ENCODE peak calls at places on chromosome 12, in seven cellular contexts. One of them, this sample, is unnamed.

GRCh38 chr12:632102-632696 is 31.0 kb downstream of the NINJ2 start:
- DNase-seq in activated CD4-positive, CD25-positive, alpha-beta regulatory T cell treated with anti-CD3 and anti-CD28 coated beads, Interleukin-2, amount 50 U/mL, for 16 hours: no peak
- DNase-seq in neural crest cell: no peak
- DNase-seq in cardiac muscle cell: peak
- DNase-seq in A549: peak
- DNase-seq in nucleus accumbens: no peak
- DNase-seq in lower lobe of right lung: no peak
- DNase-seq in this sample: no peak

GRCh38 chr12:85392508-85392907 is 112.5 kb downstream of the ALX1 start:
- DNase-seq in activated CD4-positive, CD25-positive, alpha-beta regulatory T cell treated with anti-CD3 and anti-CD28 coated beads, Interleukin-2, amount 50 U/mL, for 16 hours: no peak
- DNase-seq in cardiac muscle cell: no peak
- DNase-seq in nucleus accumbens: no peak
- DNase-seq in neural crest cell: no peak
- DNase-seq in A549: no peak
- DNase-seq in lower lobe of right lung: no peak
- DNase-seq in this sample: no peak

GRCh38 chr12:25792031-25792430 is 166.5 kb upstream of the RASSF8 start:
- DNase-seq in neural crest cell: no peak
- DNase-seq in nucleus accumbens: no peak
- DNase-seq in lower lobe of right lung: no peak
- DNase-seq in A549: no peak
- DNase-seq in cardiac muscle cell: no peak
- DNase-seq in activated CD4-positive, CD25-positive, alpha-beta regulatory T cell treated with anti-CD3 and anti-CD28 coated beads, Interleukin-2, amount 50 U/mL, for 16 hours: no peak
- DNase-seq in this sample: no peak

GRCh38 chr12:124928095-124928911 is 13.9 kb upstream of the UBC start:
- DNase-seq in A549: peak
- DNase-seq in cardiac muscle cell: no peak
- DNase-seq in activated CD4-positive, CD25-positive, alpha-beta regulatory T cell treated with anti-CD3 and anti-CD28 coated beads, Interleukin-2, amount 50 U/mL, for 16 hours: no peak
- DNase-seq in lower lobe of right lung: peak
- DNase-seq in neural crest cell: no peak
- DNase-seq in nucleus accumbens: no peak
- DNase-seq in this sample: no peak

GRCh38 chr12:29957835-29958234 is 174.1 kb upstream of the TMTC1 start:
- DNase-seq in activated CD4-positive, CD25-positive, alpha-beta regulatory T cell treated with anti-CD3 and anti-CD28 coated beads, Interleukin-2, amount 50 U/mL, for 16 hours: no peak
- DNase-seq in nucleus accumbens: no peak
- DNase-seq in A549: no peak
- DNase-seq in neural crest cell: no peak
- DNase-seq in cardiac muscle cell: no peak
- DNase-seq in lower lobe of right lung: no peak
- DNase-seq in this sample: no peak

GRCh38 chr12:93818488-93819047 is 141.4 kb downstream of the CRADD start:
- DNase-seq in neural crest cell: no peak
- DNase-seq in cardiac muscle cell: no peak
- DNase-seq in A549: no peak
- DNase-seq in activated CD4-positive, CD25-positive, alpha-beta regulatory T cell treated with anti-CD3 and anti-CD28 coated beads, Interleukin-2, amount 50 U/mL, for 16 hours: no peak
- DNase-seq in nucleus accumbens: no peak
- DNase-seq in lower lobe of right lung: no peak
- DNase-seq in this sample: no peak

GRCh38 chr12:131101703-131102492 is 148.2 kb downstream of the ADGRD1 start:
- DNase-seq in nucleus accumbens: no peak
- DNase-seq in A549: no peak
- DNase-seq in activated CD4-positive, CD25-positive, alpha-beta regulatory T cell treated with anti-CD3 and anti-CD28 coated beads, Interleukin-2, amount 50 U/mL, for 16 hours: no peak
- DNase-seq in lower lobe of right lung: peak
- DNase-seq in cardiac muscle cell: no peak
- DNase-seq in neural crest cell: no peak
- DNase-seq in this sample: no peak

GRCh38 chr12:46964496-46965098 is 114.8 kb upstream of the PCED1B start:
- DNase-seq in nucleus accumbens: no peak
- DNase-seq in A549: no peak
- DNase-seq in lower lobe of right lung: no peak
- DNase-seq in activated CD4-positive, CD25-positive, alpha-beta regulatory T cell treated with anti-CD3 and anti-CD28 coated beads, Interleukin-2, amount 50 U/mL, for 16 hours: no peak
- DNase-seq in cardiac muscle cell: peak
- DNase-seq in neural crest cell: no peak
- DNase-seq in this sample: no peak

GRCh38 chr12:68225576-68226476 is at the start of gene IL26:
- DNase-seq in cardiac muscle cell: no peak
- DNase-seq in nucleus accumbens: no peak
- DNase-seq in lower lobe of right lung: no peak
- DNase-seq in A549: no peak
- DNase-seq in activated CD4-positive, CD25-positive, alpha-beta regulatory T cell treated with anti-CD3 and anti-CD28 coated beads, Interleukin-2, amount 50 U/mL, for 16 hours: no peak
- DNase-seq in neural crest cell: no peak
- DNase-seq in this sample: no peak

GRCh38 chr12:9776795-9777194 is 16.1 kb upstream of the CD69 start:
- DNase-seq in neural crest cell: no peak
- DNase-seq in A549: no peak
- DNase-seq in lower lobe of right lung: no peak
- DNase-seq in activated CD4-positive, CD25-positive, alpha-beta regulatory T cell treated with anti-CD3 and anti-CD28 coated beads, Interleukin-2, amount 50 U/mL, for 16 hours: no peak
- DNase-seq in cardiac muscle cell: no peak
- DNase-seq in nucleus accumbens: no peak
- DNase-seq in this sample: no peak

GRCh38 chr12:62683724-62684501 is 217.3 kb downstream of the MON2 start:
- DNase-seq in nucleus accumbens: no peak
- DNase-seq in activated CD4-positive, CD25-positive, alpha-beta regulatory T cell treated with anti-CD3 and anti-CD28 coated beads, Interleukin-2, amount 50 U/mL, for 16 hours: no peak
- DNase-seq in neural crest cell: no peak
- DNase-seq in lower lobe of right lung: no peak
- DNase-seq in A549: no peak
- DNase-seq in cardiac muscle cell: no peak
- DNase-seq in this sample: no peak

GRCh38 chr12:2395352-2395977 is 342.7 kb downstream of the CACNA1C start:
- DNase-seq in nucleus accumbens: no peak
- DNase-seq in neural crest cell: peak
- DNase-seq in activated CD4-positive, CD25-positive, alpha-beta regulatory T cell treated with anti-CD3 and anti-CD28 coated beads, Interleukin-2, amount 50 U/mL, for 16 hours: no peak
- DNase-seq in lower lobe of right lung: peak
- DNase-seq in cardiac muscle cell: peak
- DNase-seq in A549: peak
- DNase-seq in this sample: peak

GRCh38 chr12:57488397-57489156 is 709 bp downstream of the MARS1 start:
- DNase-seq in A549: no peak
- DNase-seq in lower lobe of right lung: no peak
- DNase-seq in cardiac muscle cell: no peak
- DNase-seq in nucleus accumbens: no peak
- DNase-seq in activated CD4-positive, CD25-positive, alpha-beta regulatory T cell treated with anti-CD3 and anti-CD28 coated beads, Interleukin-2, amount 50 U/mL, for 16 hours: no peak
- DNase-seq in neural crest cell: no peak
- DNase-seq in this sample: peak

GRCh38 chr12:8905546-8905945 is 8.8 kb upstream of the PHC1 start:
- DNase-seq in neural crest cell: no peak
- DNase-seq in cardiac muscle cell: peak
- DNase-seq in activated CD4-positive, CD25-positive, alpha-beta regulatory T cell treated with anti-CD3 and anti-CD28 coated beads, Interleukin-2, amount 50 U/mL, for 16 hours: no peak
- DNase-seq in lower lobe of right lung: no peak
- DNase-seq in nucleus accumbens: no peak
- DNase-seq in A549: no peak
- DNase-seq in this sample: no peak

GRCh38 chr12:119208626-119209061 is 29.9 kb downstream of the HSPB8 start:
- DNase-seq in cardiac muscle cell: peak
- DNase-seq in nucleus accumbens: peak
- DNase-seq in neural crest cell: no peak
- DNase-seq in activated CD4-positive, CD25-positive, alpha-beta regulatory T cell treated with anti-CD3 and anti-CD28 coated beads, Interleukin-2, amount 50 U/mL, for 16 hours: no peak
- DNase-seq in lower lobe of right lung: peak
- DNase-seq in A549: no peak
- DNase-seq in this sample: peak

GRCh38 chr12:119406322-119406721 is 71.8 kb downstream of the CCDC60 start:
- DNase-seq in activated CD4-positive, CD25-positive, alpha-beta regulatory T cell treated with anti-CD3 and anti-CD28 coated beads, Interleukin-2, amount 50 U/mL, for 16 hours: no peak
- DNase-seq in nucleus accumbens: no peak
- DNase-seq in cardiac muscle cell: no peak
- DNase-seq in lower lobe of right lung: no peak
- DNase-seq in neural crest cell: no peak
- DNase-seq in A549: no peak
- DNase-seq in this sample: no peak

GRCh38 chr12:117151195-117152031 is 38.9 kb downstream of the FBXO21 start:
- DNase-seq in activated CD4-positive, CD25-positive, alpha-beta regulatory T cell treated with anti-CD3 and anti-CD28 coated beads, Interleukin-2, amount 50 U/mL, for 16 hours: no peak
- DNase-seq in nucleus accumbens: peak
- DNase-seq in lower lobe of right lung: peak
- DNase-seq in A549: peak
- DNase-seq in cardiac muscle cell: peak
- DNase-seq in neural crest cell: peak
- DNase-seq in this sample: peak

GRCh38 chr12:31300341-31300740 is 25.6 kb downstream of the SINHCAF start:
- DNase-seq in nucleus accumbens: no peak
- DNase-seq in lower lobe of right lung: no peak
- DNase-seq in A549: no peak
- DNase-seq in neural crest cell: no peak
- DNase-seq in cardiac muscle cell: no peak
- DNase-seq in activated CD4-positive, CD25-positive, alpha-beta regulatory T cell treated with anti-CD3 and anti-CD28 coated beads, Interleukin-2, amount 50 U/mL, for 16 hours: no peak
- DNase-seq in this sample: no peak

GRCh38 chr12:32444895-32445294 is 45.5 kb downstream of the FGD4 start:
- DNase-seq in cardiac muscle cell: peak
- DNase-seq in lower lobe of right lung: no peak
- DNase-seq in A549: no peak
- DNase-seq in nucleus accumbens: no peak
- DNase-seq in neural crest cell: no peak
- DNase-seq in activated CD4-positive, CD25-positive, alpha-beta regulatory T cell treated with anti-CD3 and anti-CD28 coated beads, Interleukin-2, amount 50 U/mL, for 16 hours: no peak
- DNase-seq in this sample: no peak

GRCh38 chr12:115423546-115423987 is 739.6 kb upstream of the TBX3 start:
- DNase-seq in neural crest cell: no peak
- DNase-seq in cardiac muscle cell: no peak
- DNase-seq in lower lobe of right lung: no peak
- DNase-seq in nucleus accumbens: no peak
- DNase-seq in activated CD4-positive, CD25-positive, alpha-beta regulatory T cell treated with anti-CD3 and anti-CD28 coated beads, Interleukin-2, amount 50 U/mL, for 16 hours: no peak
- DNase-seq in A549: peak
- DNase-seq in this sample: no peak

GRCh38 chr12:120292411-120292660 is 633 bp upstream of the RNU4-2 start:
- DNase-seq in A549: no peak
- DNase-seq in nucleus accumbens: no peak
- DNase-seq in neural crest cell: no peak
- DNase-seq in lower lobe of right lung: peak
- DNase-seq in activated CD4-positive, CD25-positive, alpha-beta regulatory T cell treated with anti-CD3 and anti-CD28 coated beads, Interleukin-2, amount 50 U/mL, for 16 hours: no peak
- DNase-seq in cardiac muscle cell: no peak
- DNase-seq in this sample: no peak

GRCh38 chr12:132180648-132181546 is 36.6 kb downstream of the NOC4L start:
- DNase-seq in activated CD4-positive, CD25-positive, alpha-beta regulatory T cell treated with anti-CD3 and anti-CD28 coated beads, Interleukin-2, amount 50 U/mL, for 16 hours: no peak
- DNase-seq in nucleus accumbens: no peak
- DNase-seq in cardiac muscle cell: no peak
- DNase-seq in neural crest cell: no peak
- DNase-seq in lower lobe of right lung: no peak
- DNase-seq in A549: no peak
- DNase-seq in this sample: no peak

GRCh38 chr12:52050116-52050770 is 999 bp upstream of the NR4A1 start:
- DNase-seq in lower lobe of right lung: no peak
- DNase-seq in nucleus accumbens: no peak
- DNase-seq in cardiac muscle cell: no peak
- DNase-seq in activated CD4-positive, CD25-positive, alpha-beta regulatory T cell treated with anti-CD3 and anti-CD28 coated beads, Interleukin-2, amount 50 U/mL, for 16 hours: no peak
- DNase-seq in A549: no peak
- DNase-seq in neural crest cell: peak
- DNase-seq in this sample: no peak

GRCh38 chr12:96354844-96355534 is 45.2 kb downstream of the CDK17 start:
- DNase-seq in A549: no peak
- DNase-seq in activated CD4-positive, CD25-positive, alpha-beta regulatory T cell treated with anti-CD3 and anti-CD28 coated beads, Interleukin-2, amount 50 U/mL, for 16 hours: no peak
- DNase-seq in lower lobe of right lung: no peak
- DNase-seq in neural crest cell: no peak
- DNase-seq in nucleus accumbens: no peak
- DNase-seq in cardiac muscle cell: no peak
- DNase-seq in this sample: no peak

GRCh38 chr12:20366776-20367409 is 1.4 kb upstream of the PDE3A start:
- DNase-seq in nucleus accumbens: no peak
- DNase-seq in neural crest cell: no peak
- DNase-seq in activated CD4-positive, CD25-positive, alpha-beta regulatory T cell treated with anti-CD3 and anti-CD28 coated beads, Interleukin-2, amount 50 U/mL, for 16 hours: no peak
- DNase-seq in A549: no peak
- DNase-seq in lower lobe of right lung: no peak
- DNase-seq in cardiac muscle cell: no peak
- DNase-seq in this sample: no peak

GRCh38 chr12:79406993-79407392 is 283.8 kb downstream of the PAWR start:
- DNase-seq in A549: no peak
- DNase-seq in nucleus accumbens: no peak
- DNase-seq in neural crest cell: no peak
- DNase-seq in lower lobe of right lung: no peak
- DNase-seq in cardiac muscle cell: no peak
- DNase-seq in activated CD4-positive, CD25-positive, alpha-beta regulatory T cell treated with anti-CD3 and anti-CD28 coated beads, Interleukin-2, amount 50 U/mL, for 16 hours: no peak
- DNase-seq in this sample: no peak

GRCh38 chr12:102120886-102121285 is 903 bp downstream of the PARPBP start:
- DNase-seq in cardiac muscle cell: no peak
- DNase-seq in neural crest cell: no peak
- DNase-seq in lower lobe of right lung: no peak
- DNase-seq in nucleus accumbens: no peak
- DNase-seq in A549: peak
- DNase-seq in activated CD4-positive, CD25-positive, alpha-beta regulatory T cell treated with anti-CD3 and anti-CD28 coated beads, Interleukin-2, amount 50 U/mL, for 16 hours: no peak
- DNase-seq in this sample: no peak

GRCh38 chr12:10361084-10361483 is 28.8 kb downstream of the KLRK1 start:
- DNase-seq in cardiac muscle cell: no peak
- DNase-seq in lower lobe of right lung: no peak
- DNase-seq in neural crest cell: no peak
- DNase-seq in A549: no peak
- DNase-seq in activated CD4-positive, CD25-positive, alpha-beta regulatory T cell treated with anti-CD3 and anti-CD28 coated beads, Interleukin-2, amount 50 U/mL, for 16 hours: no peak
- DNase-seq in nucleus accumbens: no peak
- DNase-seq in this sample: no peak

GRCh38 chr12:110379642-110380041 is 23.9 kb downstream of the ANAPC7 start:
- DNase-seq in A549: no peak
- DNase-seq in activated CD4-positive, CD25-positive, alpha-beta regulatory T cell treated with anti-CD3 and anti-CD28 coated beads, Interleukin-2, amount 50 U/mL, for 16 hours: no peak
- DNase-seq in neural crest cell: no peak
- DNase-seq in nucleus accumbens: no peak
- DNase-seq in lower lobe of right lung: no peak
- DNase-seq in cardiac muscle cell: no peak
- DNase-seq in this sample: no peak

GRCh38 chr12:80356092-80356491 is 87.9 kb upstream of the PTPRQ start:
- DNase-seq in lower lobe of right lung: no peak
- DNase-seq in A549: no peak
- DNase-seq in neural crest cell: no peak
- DNase-seq in activated CD4-positive, CD25-positive, alpha-beta regulatory T cell treated with anti-CD3 and anti-CD28 coated beads, Interleukin-2, amount 50 U/mL, for 16 hours: no peak
- DNase-seq in cardiac muscle cell: no peak
- DNase-seq in nucleus accumbens: no peak
- DNase-seq in this sample: no peak

GRCh38 chr12:56488041-56488955 is at the start of gene GLS2:
- DNase-seq in activated CD4-positive, CD25-positive, alpha-beta regulatory T cell treated with anti-CD3 and anti-CD28 coated beads, Interleukin-2, amount 50 U/mL, for 16 hours: peak
- DNase-seq in neural crest cell: peak
- DNase-seq in A549: peak
- DNase-seq in nucleus accumbens: peak
- DNase-seq in lower lobe of right lung: peak
- DNase-seq in cardiac muscle cell: peak
- DNase-seq in this sample: peak

GRCh38 chr12:30822385-30823139 is 67.8 kb upstream of the CAPRIN2 start:
- DNase-seq in neural crest cell: peak
- DNase-seq in lower lobe of right lung: peak
- DNase-seq in nucleus accumbens: peak
- DNase-seq in cardiac muscle cell: peak
- DNase-seq in A549: peak
- DNase-seq in activated CD4-positive, CD25-positive, alpha-beta regulatory T cell treated with anti-CD3 and anti-CD28 coated beads, Interleukin-2, amount 50 U/mL, for 16 hours: no peak
- DNase-seq in this sample: peak

This sample was measured in glutamatergic neuron.